ENCODE peak calls at places on chromosome 18, in eight cellular contexts. A is heart left ventricle, E is fibroblast of lung, F is PC-9, V is NCI-H1417, Q is NCI-H510A, G is GM06990, W is left ventricle myocardium inferior. T is an unnamed sample.

GRCh38 chr18:24271381-24272331 is 126.0 kb downstream of the OSBPL1A start:
- DNase-seq in A (peak), E (peak), F (peak), V (peak), Q (peak), G (peak), W (peak), T (peak)

GRCh38 chr18:51614033-51614432 is 416.6 kb upstream of the MEX3C start:
- DNase-seq in A (peak), E (peak), F (peak), V (no peak), Q (no peak), G (no peak), W (no peak), T (no peak)

GRCh38 chr18:79951545-79952456 is at the start of gene SLC66A2:
- DNase-seq in A (peak), E (peak), F (peak), V (peak), Q (peak), G (peak), W (peak), T (peak)

GRCh38 chr18:65768379-65768778 is 17.6 kb downstream of the CDH7 start:
- DNase-seq in A (no peak), E (no peak), F (no peak), V (no peak), Q (no peak), G (no peak), W (no peak), T (no peak)

GRCh38 chr18:34956663-34957062 is 84.5 kb upstream of the MAPRE2 start:
- DNase-seq in A (no peak), E (peak), F (no peak), V (no peak), Q (no peak), G (no peak), W (no peak), T (no peak)

GRCh38 chr18:35127201-35127600 is 86.0 kb downstream of the MAPRE2 start:
- DNase-seq in A (no peak), E (peak), F (no peak), V (no peak), Q (peak), G (no peak), W (no peak), T (no peak)

GRCh38 chr18:77207540-77207939 is 42.1 kb upstream of the GALR1 start:
- DNase-seq in A (peak), E (peak), F (no peak), V (peak), Q (peak), G (no peak), W (peak), T (peak)

GRCh38 chr18:47749195-47749973 is 181.1 kb downstream of the SMAD2 start:
- DNase-seq in A (peak), E (peak), F (no peak), V (peak), Q (no peak), G (peak), W (peak), T (no peak)

GRCh38 chr18:77000527-77000926 is 132.1 kb downstream of the MBP start:
- DNase-seq in A (peak), E (peak), F (no peak), V (peak), Q (no peak), G (no peak), W (peak), T (peak)

GRCh38 chr18:23115683-23116096 is 19.6 kb upstream of the CABLES1 start:
- DNase-seq in A (no peak), E (peak), F (peak), V (no peak), Q (no peak), G (no peak), W (no peak), T (no peak)

GRCh38 chr18:45012286-45012685 is 331.6 kb downstream of the SETBP1 start:
- DNase-seq in A (no peak), E (no peak), F (no peak), V (no peak), Q (no peak), G (no peak), W (no peak), T (no peak)

GRCh38 chr18:33751613-33752221 is 173.7 kb downstream of the ASXL3 start:
- DNase-seq in A (no peak), E (peak), F (no peak), V (peak), Q (peak), G (no peak), W (no peak), T (no peak)

GRCh38 chr18:46073474-46074331 is 1.6 kb upstream of the PSTPIP2 start:
- DNase-seq in A (no peak), E (peak), F (peak), V (peak), Q (no peak), G (no peak), W (no peak), T (no peak)

GRCh38 chr18:13298262-13298661 is 79.7 kb downstream of the LDLRAD4 start:
- DNase-seq in A (no peak), E (no peak), F (no peak), V (no peak), Q (no peak), G (no peak), W (no peak), T (no peak)

GRCh38 chr18:26545737-26546136 is 2.6 kb downstream of the KCTD1 start:
- DNase-seq in A (no peak), E (no peak), F (no peak), V (no peak), Q (no peak), G (no peak), W (no peak), T (no peak)

GRCh38 chr18:13218376-13219011 is at the start of gene LDLRAD4:
- DNase-seq in A (peak), E (no peak), F (no peak), V (peak), Q (peak), G (no peak), W (peak), T (no peak)

GRCh38 chr18:48997681-48997984 is 46.9 kb upstream of the SMAD7 start:
- DNase-seq in A (no peak), E (no peak), F (no peak), V (no peak), Q (no peak), G (no peak), W (no peak), T (no peak)

GRCh38 chr18:25349926-25350560 is 1.9 kb downstream of the ZNF521 start:
- DNase-seq in A (peak), E (peak), F (no peak), V (peak), Q (no peak), G (no peak), W (peak), T (peak)

GRCh38 chr18:3061581-3062416 is 48.9 kb upstream of the LPIN2 start:
- DNase-seq in A (no peak), E (no peak), F (no peak), V (no peak), Q (no peak), G (no peak), W (no peak), T (no peak)

GRCh38 chr18:37450434-37451133 is 115.0 kb downstream of the CELF4 start:
- DNase-seq in A (peak), E (peak), F (no peak), V (peak), Q (no peak), G (no peak), W (no peak), T (no peak)

GRCh38 chr18:9101730-9102390 is 639 bp upstream of the NDUFV2 start:
- DNase-seq in A (peak), E (peak), F (peak), V (peak), Q (peak), G (no peak), W (no peak), T (no peak)

GRCh38 chr18:32257073-32257780 is 67.4 kb downstream of the MEP1B start:
- DNase-seq in A (no peak), E (no peak), F (no peak), V (no peak), Q (no peak), G (no peak), W (no peak), T (no peak)

GRCh38 chr18:68992719-68993482 is 195.0 kb downstream of the CCDC102B start:
- DNase-seq in A (no peak), E (no peak), F (no peak), V (no peak), Q (no peak), G (no peak), W (no peak), T (no peak)

GRCh38 chr18:36583155-36583745 is 245.6 kb downstream of the TPGS2 start:
- DNase-seq in A (no peak), E (no peak), F (no peak), V (no peak), Q (no peak), G (no peak), W (no peak), T (no peak)

GRCh38 chr18:7873316-7873715 is 306.2 kb downstream of the PTPRM start:
- DNase-seq in A (no peak), E (no peak), F (no peak), V (no peak), Q (no peak), G (no peak), W (no peak), T (no peak)

GRCh38 chr18:57084331-57085298 is 62.3 kb upstream of the BOD1L2 start:
- DNase-seq in A (no peak), E (no peak), F (no peak), V (no peak), Q (no peak), G (peak), W (no peak), T (no peak)

GRCh38 chr18:63511285-63511684 is 30.9 kb upstream of the SERPINB12 start:
- DNase-seq in A (no peak), E (peak), F (peak), V (no peak), Q (peak), G (no peak), W (no peak), T (no peak)

T was measured in substantia nigra.